ENCODE peak calls at places on chromosomes 13 and 19, in ten cellular contexts. H is mesendoderm; Z is T-helper 1 cell; G is activated CD4-positive, alpha-beta T cell treated with anti-CD3 and anti-CD28 coated beads, Interleukin-2, amount 50 U/mL, for 4 hours; B is skeletal muscle cell; W is activated T-helper 9 cell treated with anti-CD3 and anti-CD28 coated beads, Interleukin-2, amount 50 U/mL, for 16 hours; M is GM04504; U is fibroblast of lung; K is Peyer's patch; V is stimulated activated CD4-positive, alpha-beta T cell treated with anti-CD3 and anti-CD28 coated beads, Interleukin-12 subunit alpha, Interleukin-12 subunit beta, amount 100 ng/mL, for 48 hours. T is an unnamed sample.

GRCh38 chr13:51396352-51396751 is 56.5 kb downstream of the INTS6 start:
- DNase-seq in H (no peak), K (no peak), W (no peak), V (no peak), G (no peak), U (peak; percentile 46), B (peak; percentile 20), Z (no peak), M (no peak), T (no peak)

GRCh38 chr19:29641597-29641996 is 23.7 kb upstream of the PLEKHF1 start:
- DNase-seq in Z (no peak), B (no peak), K (no peak), M (no peak), V (no peak), G (no peak), U (no peak), H (no peak), W (no peak), T (no peak)

GRCh38 chr19:44570984-44571684 is 41.7 kb upstream of the CEACAM20 start:
- DNase-seq in W (no peak), V (no peak), M (peak; percentile 70), U (peak; percentile 89), B (peak; percentile 36), Z (peak; percentile 7), G (peak; percentile 18), H (peak; percentile 87), K (no peak), T (peak; percentile 41)

GRCh38 chr13:80704369-80704768 is 363.4 kb upstream of the SPRY2 start:
- DNase-seq in G (no peak), H (no peak), W (no peak), U (no peak), V (no peak), B (no peak), K (no peak), Z (no peak), M (no peak), T (no peak)

GRCh38 chr19:53037101-53038097 is 7.1 kb upstream of the ERVV-2 start:
- DNase-seq in K (no peak), V (no peak), B (peak; percentile 14), Z (no peak), U (peak; percentile 73), G (no peak), H (no peak), M (no peak), W (peak; percentile 1), T (peak; percentile 32)

GRCh38 chr19:1655131-1655981 is 2.9 kb upstream of the TCF3 start:
- DNase-seq in M (no peak), H (no peak), U (no peak), Z (no peak), B (no peak), V (no peak), W (no peak), G (no peak), K (no peak), T (no peak)

GRCh38 chr13:89514534-89515312 is 1832.8 kb upstream of the MIR17HG start:
- DNase-seq in G (no peak), B (peak; percentile 80), M (no peak), K (no peak), V (no peak), H (peak; percentile 71), W (no peak), U (peak; percentile 83), Z (no peak), T (peak; percentile 69)

GRCh38 chr13:102726430-102726829 is 31.6 kb upstream of the METTL21C start:
- DNase-seq in B (no peak), H (no peak), W (no peak), G (no peak), U (no peak), K (no peak), V (no peak), Z (no peak), M (no peak), T (no peak)

GRCh38 chr13:65090191-65090590 is 2139.9 kb downstream of the PCDH9 start:
- DNase-seq in U (no peak), G (no peak), B (no peak), K (no peak), M (no peak), V (no peak), Z (no peak), W (no peak), H (no peak), T (peak; percentile 12)

GRCh38 chr19:2582984-2583956 is 107.3 kb downstream of the GADD45B start:
- DNase-seq in H (no peak), M (no peak), K (no peak), G (no peak), W (no peak), V (no peak), U (peak; percentile 43), B (no peak), Z (no peak), T (no peak)

GRCh38 chr19:39915848-39916215 is 18.6 kb downstream of the FCGBP start:
- DNase-seq in W (no peak), Z (no peak), K (no peak), U (no peak), M (no peak), H (no peak), B (no peak), G (no peak), V (no peak), T (no peak)

GRCh38 chr13:45851171-45851889 is at the start of gene SIAH3:
- DNase-seq in H (peak; percentile 46), V (no peak), K (no peak), W (no peak), G (no peak), M (no peak), B (no peak), U (peak; percentile 21), Z (no peak), T (no peak)

GRCh38 chr13:45331981-45332830 is 8.8 kb downstream of the TPT1 start:
- DNase-seq in Z (no peak), G (no peak), K (no peak), B (peak; percentile 80), M (peak; percentile 91), U (peak; percentile 61), V (no peak), W (no peak), H (no peak), T (peak; percentile 93)

GRCh38 chr19:4891066-4891465 is 11.6 kb downstream of the ARRDC5 start:
- DNase-seq in Z (no peak), V (no peak), U (no peak), B (no peak), K (no peak), H (no peak), M (no peak), W (no peak), G (no peak), T (no peak)

GRCh38 chr13:107450931-107451330 is 764.4 kb downstream of the LIG4 start:
- DNase-seq in H (no peak), Z (no peak), U (peak; percentile 96), B (peak; percentile 94), G (no peak), K (no peak), W (no peak), V (no peak), M (peak; percentile 94), T (peak; percentile 99)

GRCh38 chr19:6481541-6482342 is at the start of gene DENND1C:
- DNase-seq in W (peak; percentile 47), V (no peak), Z (peak; percentile 46), H (peak; percentile 45), M (no peak), K (no peak), G (peak; percentile 51), U (no peak), B (no peak), T (no peak)

GRCh38 chr19:31348416-31349159 is 648 bp downstream of the TSHZ3 start:
- DNase-seq in V (no peak), G (no peak), B (no peak), W (no peak), Z (no peak), H (peak; percentile 37), M (no peak), K (no peak), U (peak; percentile 29), T (peak; percentile 37)